ENCODE peak calls at places on chromosomes 13 and 19, in five cellular contexts. A is transverse colon, T is spleen, C is GM12878, F is HepG2. L is an unnamed sample.

GRCh38 chr13:57137631-57138030 is 3.1 kb upstream of the PRR20A start:
- DNase-seq in A (no peak), T (no peak), C (no peak), F (peak; percentile 21), L (no peak)

GRCh38 chr13:97306646-97307045 is 84.5 kb downstream of the MBNL2 start:
- DNase-seq in A (no peak), T (no peak), C (no peak), F (peak; percentile 61), L (no peak)

GRCh38 chr19:5542665-5543064 is 25.1 kb downstream of the TINCR start:
- DNase-seq in A (no peak), T (no peak), C (no peak), F (no peak), L (no peak)

GRCh38 chr13:79307866-79308298 is 98.2 kb downstream of the RBM26 start:
- DNase-seq in A (no peak), T (no peak), C (no peak), F (no peak), L (no peak)

GRCh38 chr13:41944635-41945401 is 16.1 kb downstream of the VWA8 start:
- DNase-seq in A (no peak), T (no peak), C (no peak), F (peak; percentile 80), L (no peak)

GRCh38 chr13:75329723-75330122 is 152.2 kb downstream of the TBC1D4 start:
- DNase-seq in A (no peak), T (no peak), C (no peak), F (peak; percentile 70), L (no peak)

GRCh38 chr13:110000534-110001345 is 214.4 kb upstream of the IRS2 start:
- DNase-seq in A (no peak), T (no peak), C (no peak), F (no peak), L (no peak)

GRCh38 chr13:30071890-30072817 is 221.7 kb upstream of the UBL3 start:
- DNase-seq in A (peak; percentile 77), T (no peak), C (no peak), F (no peak), L (peak; percentile 92)

GRCh38 chr13:92838786-92839185 is 387.8 kb upstream of the GPC6 start:
- DNase-seq in A (no peak), T (no peak), C (no peak), F (peak; percentile 4), L (no peak)

GRCh38 chr19:4386038-4386782 is 14.1 kb downstream of the SH3GL1 start:
- DNase-seq in A (no peak), T (no peak), C (no peak), F (no peak), L (no peak)

GRCh38 chr19:45322311-45322710 is 364 bp downstream of the CKM start:
- DNase-seq in A (no peak), T (no peak), C (no peak), F (peak; percentile 48), L (no peak)

GRCh38 chr19:16203256-16204004 is 5.7 kb downstream of the AP1M1 start:
- DNase-seq in A (no peak), T (peak; percentile 41), C (no peak), F (no peak), L (no peak)

GRCh38 chr19:18653853-18654252 is 17.0 kb downstream of the KLHL26 start:
- DNase-seq in A (no peak), T (no peak), C (no peak), F (no peak), L (no peak)

GRCh38 chr13:96223231-96223630 is 133.3 kb downstream of the HS6ST3 start:
- DNase-seq in A (no peak), T (no peak), C (no peak), F (no peak), L (no peak)

GRCh38 chr13:44243198-44243852 is 130.3 kb upstream of the SERP2 start:
- DNase-seq in A (peak; percentile 50), T (no peak), C (no peak), F (peak; percentile 54), L (peak; percentile 35)

DNA sequence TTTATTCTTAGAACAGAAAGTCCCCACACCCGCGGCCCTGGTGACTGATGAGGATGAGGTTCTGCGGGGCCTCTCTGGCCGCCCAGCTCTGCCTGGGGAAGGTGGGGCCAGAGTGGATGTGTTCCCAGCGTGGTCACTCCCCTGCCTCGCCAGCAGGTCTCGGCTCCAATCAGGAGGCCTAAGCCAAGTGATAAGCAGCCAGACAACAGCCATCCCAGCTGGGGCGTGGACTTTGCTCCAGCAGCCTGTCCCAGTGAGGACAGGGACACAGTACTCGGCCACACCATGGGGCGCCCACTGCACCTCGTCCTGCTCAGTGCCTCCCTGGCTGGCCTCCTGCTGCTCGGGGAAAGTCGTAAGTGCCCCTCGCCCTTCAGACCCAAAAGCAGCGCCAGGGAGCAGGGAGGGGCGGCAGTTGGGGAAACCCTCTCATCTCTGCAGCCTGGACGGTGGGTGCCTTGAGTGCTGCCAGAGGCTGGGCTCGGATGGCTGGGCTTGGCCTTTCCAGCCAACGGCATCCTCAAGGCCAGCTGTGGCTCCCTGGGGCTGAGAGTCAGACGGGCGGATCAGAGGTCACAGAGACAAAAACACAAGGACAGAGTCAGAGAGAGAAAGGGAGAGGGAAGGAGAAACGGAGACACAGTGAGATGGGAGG is at the start of gene F10:
- DNase-seq in A (peak; percentile 78), T (peak; percentile 64), C (no peak), F (peak; percentile 95), L (peak; percentile 73)
- H3K4me3 ChIP-seq in A (no peak within 1 kb of the TSS), T (no peak within 1 kb of the TSS), C (no peak within 1 kb of the TSS), F (peak within 1 kb of the TSS; percentile 76), L (peak within 1 kb of the TSS; percentile 37)

GRCh38 chr19:43624933-43625332 is 5.5 kb upstream of the ZNF428 start:
- DNase-seq in A (peak; percentile 82), T (peak; percentile 92), C (no peak), F (no peak), L (peak; percentile 70)
- TF ChIP-seq POLR2AphosphoS5 in A (no peak), T (no peak), C (no peak), F (no peak), L (no peak)

DNA sequence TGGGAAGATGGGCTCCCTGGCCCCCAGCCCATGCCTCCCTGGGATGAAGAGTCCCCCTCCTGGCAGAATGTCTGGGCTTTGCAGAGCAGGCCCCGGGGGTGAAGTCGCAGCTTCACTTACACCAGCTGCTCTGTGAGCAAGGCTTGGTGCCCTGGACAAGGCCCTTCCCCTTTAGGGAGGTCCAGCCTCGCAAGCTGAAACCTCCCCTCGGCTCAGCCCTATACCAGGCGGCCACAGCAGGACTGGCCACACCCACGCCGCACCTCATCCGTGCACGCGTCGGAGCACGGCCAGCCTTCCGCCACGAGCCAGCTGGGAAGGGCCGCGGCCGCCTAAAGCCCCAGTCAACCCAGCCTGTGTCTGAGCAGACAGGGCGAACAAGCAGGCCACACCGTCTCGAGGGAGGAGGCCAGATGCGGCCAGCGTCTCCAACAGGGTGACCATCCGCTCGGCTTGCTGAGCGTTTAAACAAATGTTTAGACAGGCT is 83.2 kb upstream of the MCF2L start:
- DNase-seq in A (peak; percentile 85), T (peak; percentile 87), C (no peak), F (peak; percentile 71), L (peak; percentile 92)
- TF ChIP-seq POLR2A in A (peak; percentile 45), T (no peak), C (peak; percentile 41), F (no peak), L (no peak)

DNA sequence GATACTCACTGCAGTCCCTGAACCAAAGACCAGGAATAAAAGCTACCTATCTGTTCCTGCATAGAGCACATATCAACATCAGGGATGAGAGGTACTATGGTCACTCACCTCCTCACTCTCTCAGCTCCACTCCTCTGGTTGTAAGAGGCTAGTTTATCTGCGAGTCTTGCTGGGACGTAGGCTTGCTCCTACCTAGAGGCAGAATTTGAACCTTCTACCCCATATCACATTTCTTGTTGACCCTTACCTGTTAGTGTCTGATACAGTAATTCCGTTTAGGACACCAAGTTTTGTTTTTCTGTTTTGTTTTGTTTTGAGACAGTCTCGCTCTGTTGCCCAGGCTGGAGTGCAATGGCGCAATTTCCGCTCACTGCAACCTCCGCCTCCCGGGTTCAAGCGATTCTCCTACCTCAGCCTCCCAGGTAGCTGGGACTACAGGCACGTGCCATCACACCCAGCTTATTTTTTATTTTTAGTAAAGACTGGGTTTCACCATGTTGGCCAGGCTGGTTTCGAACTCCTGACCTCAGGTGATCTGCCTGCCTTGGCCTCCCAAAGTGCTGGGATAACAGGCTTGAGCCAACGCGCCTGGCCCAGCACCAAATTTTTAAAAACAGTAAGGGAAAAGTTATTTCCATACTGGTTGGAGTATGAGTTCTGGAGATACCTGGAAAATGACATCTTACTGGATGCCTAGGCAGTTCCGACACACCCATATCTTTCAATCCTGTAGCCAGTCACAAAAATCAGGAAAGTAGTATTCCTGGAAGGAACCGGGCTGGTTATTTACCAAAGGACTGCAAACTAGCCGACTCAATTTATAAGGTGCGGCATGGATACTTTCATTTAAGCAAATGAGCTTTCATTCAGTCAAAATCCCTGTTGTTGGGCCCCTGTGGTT is 800 bp downstream of the EPSTI1 start:
- DNase-seq in A (no peak), T (peak; percentile 71), C (no peak), F (no peak), L (no peak)
- H3K4me3 ChIP-seq in A (peak overlapping the region; percentile 56), T (peak overlapping the region; percentile 62), C (peak overlapping the region; percentile 86), F (peak overlapping the region; percentile 43), L (peak overlapping the region; percentile 79)

DNA sequence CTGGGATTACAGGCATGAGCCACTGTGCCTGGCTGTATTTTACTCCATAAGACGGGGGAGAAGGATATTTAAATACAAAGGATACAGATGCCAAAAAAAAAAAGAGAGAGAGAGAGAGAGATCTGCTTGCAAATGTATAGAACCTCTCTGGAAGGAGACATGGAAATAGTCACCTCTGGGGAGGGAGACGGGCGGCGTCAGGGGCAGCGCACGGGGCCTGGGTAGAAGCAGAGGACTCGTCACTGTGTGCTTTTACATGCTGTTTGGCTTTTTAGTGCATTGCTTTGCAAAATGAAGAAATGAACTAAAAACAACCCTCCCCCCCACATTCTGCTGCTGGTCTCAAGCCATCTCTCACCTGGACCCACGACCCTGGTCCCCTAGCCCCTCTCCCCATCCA is 4.8 kb upstream of the ZNF653 start:
- DNase-seq in A (no peak), T (no peak), C (no peak), F (no peak), L (no peak)
- TF ChIP-seq POLR2AphosphoS5 in A (no peak), T (no peak), C (no peak), F (no peak), L (no peak)